ENCODE peak calls at places on chromosome 21, in eight cellular contexts. T, Z, V, H, W, E, U and I are unnamed samples.
A peak's percentile ranks its signal among the peaks of the same experiment; 100 is the strongest.

GRCh38 chr21:44013380-44014088 is 1.4 kb downstream of the TRAPPC10 start:
- DNase-seq in T (no peak), Z (no peak), V (no peak), H (no peak), W (peak; percentile 85), E (no peak), U (peak; percentile 75), I (no peak)

GRCh38 chr21:44503901-44504399 is 36.0 kb downstream of the KRTAP10-1 start:
- DNase-seq in T (no peak), Z (no peak), V (no peak), H (no peak), W (no peak), E (no peak), U (no peak), I (no peak)

GRCh38 chr21:41369915-41370839 is 8.3 kb downstream of the MX2 start:
- DNase-seq in T (no peak), Z (peak; percentile 87), V (no peak), H (no peak), W (peak; percentile 33), E (no peak), U (peak; percentile 27), I (peak; percentile 25)

GRCh38 chr21:39314155-39315027 is 959 bp upstream of the BRWD1 start:
- DNase-seq in T (peak; percentile 64), Z (no peak), V (peak; percentile 29), H (peak; percentile 47), W (peak; percentile 50), E (peak; percentile 21), U (peak; percentile 83), I (peak; percentile 28)

GRCh38 chr21:43928726-43929125 is 63.7 kb downstream of the AGPAT3 start:
- DNase-seq in T (no peak), Z (no peak), V (no peak), H (no peak), W (no peak), E (no peak), U (no peak), I (peak; percentile 62)

GRCh38 chr21:45401916-45402900 is 2.8 kb upstream of the COL18A1 start:
- DNase-seq in T (no peak), Z (no peak), V (no peak), H (no peak), W (no peak), E (no peak), U (peak; percentile 28), I (no peak)

GRCh38 chr21:14737922-14738321 is 191.8 kb upstream of the SAMSN1 start:
- DNase-seq in T (peak; percentile 16), Z (no peak), V (peak; percentile 49), H (no peak), W (peak; percentile 41), E (peak; percentile 20), U (peak; percentile 71), I (peak; percentile 31)

GRCh38 chr21:17391811-17392340 is 121.0 kb upstream of the CXADR start:
- DNase-seq in T (no peak), Z (no peak), V (no peak), H (no peak), W (no peak), E (no peak), U (no peak), I (no peak)

GRCh38 chr21:42256316-42256715 is 37.4 kb downstream of the ABCG1 start:
- DNase-seq in T (no peak), Z (no peak), V (no peak), H (no peak), W (no peak), E (no peak), U (no peak), I (no peak)

GRCh38 chr21:23524685-23525084 is 2082.6 kb downstream of the MRPL39 start:
- DNase-seq in T (no peak), Z (no peak), V (no peak), H (no peak), W (peak; percentile 98), E (no peak), U (peak; percentile 88), I (no peak)

GRCh38 chr21:26964379-26964778 is 2.5 kb downstream of the ADAMTS5 start:
- DNase-seq in T (no peak), Z (peak; percentile 89), V (peak; percentile 44), H (peak; percentile 55), W (no peak), E (no peak), U (no peak), I (peak; percentile 28)

GRCh38 chr21:41678016-41678935 is 88.6 kb downstream of the RIPK4 start:
- DNase-seq in T (peak; percentile 26), Z (no peak), V (peak; percentile 90), H (no peak), W (no peak), E (no peak), U (no peak), I (peak; percentile 87)